ENCODE peak calls at places on chromosomes 16 and 17, in six cellular contexts. U is RWPE1, L is PC-9, M is chondrocyte, H is GM12864, X is bronchial epithelial cell. C is an unnamed sample.

GRCh38 chr17:79041723-79042420 is 17.9 kb downstream of the C1QTNF1 start:
- DNase-seq in U (no peak), X (no peak), L (no peak), M (peak), H (no peak), C (no peak)

GRCh38 chr16:85152414-85153030 is 40.2 kb upstream of the CIBAR2 start:
- DNase-seq in U (peak), L (no peak), H (no peak), M (no peak), X (peak), C (no peak)

GRCh38 chr16:4034963-4035362 is 81.3 kb downstream of the ADCY9 start:
- DNase-seq in L (no peak), H (no peak), U (no peak), M (no peak), X (no peak), C (no peak)

GRCh38 chr17:45170976-45171337 is 9.3 kb downstream of the HEXIM2 start:
- DNase-seq in X (peak), L (peak), M (no peak), H (no peak), U (peak), C (no peak)

GRCh38 chr17:42775534-42776098 is 2.4 kb downstream of the VPS25 start:
- DNase-seq in H (no peak), U (no peak), X (no peak), M (no peak), L (no peak), C (peak)

GRCh38 chr17:5901731-5902660 is 168.2 kb upstream of the WSCD1 start:
- DNase-seq in H (no peak), L (no peak), U (no peak), M (no peak), X (no peak), C (no peak)

GRCh38 chr16:68786685-68787418 is 49.8 kb downstream of the CDH1 start:
- DNase-seq in L (no peak), M (no peak), U (peak), H (no peak), X (peak), C (no peak)

GRCh38 chr17:2693561-2694380 is 17.8 kb downstream of the CLUH start:
- DNase-seq in H (no peak), L (no peak), U (no peak), M (peak), X (no peak), C (peak)

GRCh38 chr16:86303787-86304685 is 206.3 kb upstream of the FOXF1 start:
- DNase-seq in L (no peak), U (no peak), H (no peak), X (no peak), M (no peak), C (no peak)

GRCh38 chr17:36696805-36697204 is 95.4 kb downstream of the MRM1 start:
- DNase-seq in M (no peak), U (no peak), H (no peak), X (no peak), L (no peak), C (no peak)

GRCh38 chr17:68972119-68972704 is 17.0 kb upstream of the ABCA8 start:
- DNase-seq in M (no peak), U (peak), H (no peak), L (no peak), X (peak), C (peak)

GRCh38 chr16:21336231-21336630 is 58.1 kb upstream of the CRYM start:
- DNase-seq in X (peak), M (no peak), H (no peak), U (no peak), L (no peak), C (no peak)

GRCh38 chr17:71023631-71024030 is 854.3 kb downstream of the KCNJ2 start:
- DNase-seq in L (no peak), H (no peak), X (no peak), U (no peak), M (no peak), C (no peak)

GRCh38 chr17:32958418-32958817 is 30.5 kb downstream of the TMEM98 start:
- DNase-seq in L (no peak), U (no peak), M (no peak), H (no peak), X (no peak), C (no peak)

GRCh38 chr17:35788504-35788998 is 6.9 kb downstream of the MMP28 start:
- DNase-seq in U (peak), M (no peak), X (peak), H (no peak), L (peak), C (no peak)

GRCh38 chr16:3096362-3096761 is 2.7 kb downstream of the ZSCAN10 start:
- DNase-seq in X (no peak), H (no peak), L (no peak), U (no peak), M (no peak), C (no peak)

GRCh38 chr17:83186226-83186625 is 106.8 kb downstream of the METRNL start:
- DNase-seq in H (no peak), X (no peak), L (no peak), U (no peak), M (peak), C (no peak)

GRCh38 chr17:34988644-34989043 is 8.3 kb downstream of the LIG3 start:
- DNase-seq in M (no peak), X (no peak), L (no peak), U (no peak), H (no peak), C (no peak)

GRCh38 chr17:47267354-47267828 is 13.8 kb downstream of the ITGB3 start:
- DNase-seq in U (no peak), H (no peak), L (peak), M (no peak), X (peak), C (no peak)

GRCh38 chr17:13498184-13498583 is 103.5 kb downstream of the HS3ST3A1 start:
- DNase-seq in M (no peak), H (no peak), U (no peak), L (no peak), X (no peak), C (no peak)

GRCh38 chr17:55295411-55296170 is 30.8 kb downstream of the HLF start:
- DNase-seq in H (no peak), U (peak), X (peak), L (no peak), M (no peak), C (peak)

GRCh38 chr17:50847566-50847965 is 12.2 kb downstream of the WFIKKN2 start:
- DNase-seq in L (peak), X (no peak), M (no peak), U (no peak), H (no peak), C (no peak)

GRCh38 chr16:69935278-69935711 is 15.8 kb upstream of the CLEC18A start:
- DNase-seq in H (no peak), X (no peak), L (no peak), M (peak), U (no peak), C (no peak)

GRCh38 chr17:27544350-27545131 is 86.4 kb upstream of the LGALS9 start:
- DNase-seq in L (peak), U (no peak), M (peak), X (no peak), H (peak), C (peak)

GRCh38 chr16:54397838-54398237 is 111.3 kb upstream of the IRX3 start:
- DNase-seq in M (no peak), L (no peak), X (no peak), H (no peak), U (no peak), C (no peak)

GRCh38 chr16:15967223-15967546 is 17.8 kb downstream of the ABCC1 start:
- DNase-seq in M (no peak), L (no peak), H (no peak), X (no peak), U (no peak), C (no peak)

GRCh38 chr17:29764748-29765147 is 142.0 kb upstream of the CORO6 start:
- DNase-seq in X (no peak), H (no peak), M (no peak), L (no peak), U (no peak), C (no peak)

GRCh38 chr16:85718153-85718477 is 29.4 kb upstream of the GINS2 start:
- DNase-seq in U (no peak), H (no peak), X (no peak), M (no peak), L (no peak), C (no peak)

GRCh38 chr17:49890077-49890821 is 42.4 kb upstream of the TAC4 start:
- DNase-seq in M (no peak), L (no peak), X (no peak), U (no peak), H (no peak), C (no peak)

DNA sequence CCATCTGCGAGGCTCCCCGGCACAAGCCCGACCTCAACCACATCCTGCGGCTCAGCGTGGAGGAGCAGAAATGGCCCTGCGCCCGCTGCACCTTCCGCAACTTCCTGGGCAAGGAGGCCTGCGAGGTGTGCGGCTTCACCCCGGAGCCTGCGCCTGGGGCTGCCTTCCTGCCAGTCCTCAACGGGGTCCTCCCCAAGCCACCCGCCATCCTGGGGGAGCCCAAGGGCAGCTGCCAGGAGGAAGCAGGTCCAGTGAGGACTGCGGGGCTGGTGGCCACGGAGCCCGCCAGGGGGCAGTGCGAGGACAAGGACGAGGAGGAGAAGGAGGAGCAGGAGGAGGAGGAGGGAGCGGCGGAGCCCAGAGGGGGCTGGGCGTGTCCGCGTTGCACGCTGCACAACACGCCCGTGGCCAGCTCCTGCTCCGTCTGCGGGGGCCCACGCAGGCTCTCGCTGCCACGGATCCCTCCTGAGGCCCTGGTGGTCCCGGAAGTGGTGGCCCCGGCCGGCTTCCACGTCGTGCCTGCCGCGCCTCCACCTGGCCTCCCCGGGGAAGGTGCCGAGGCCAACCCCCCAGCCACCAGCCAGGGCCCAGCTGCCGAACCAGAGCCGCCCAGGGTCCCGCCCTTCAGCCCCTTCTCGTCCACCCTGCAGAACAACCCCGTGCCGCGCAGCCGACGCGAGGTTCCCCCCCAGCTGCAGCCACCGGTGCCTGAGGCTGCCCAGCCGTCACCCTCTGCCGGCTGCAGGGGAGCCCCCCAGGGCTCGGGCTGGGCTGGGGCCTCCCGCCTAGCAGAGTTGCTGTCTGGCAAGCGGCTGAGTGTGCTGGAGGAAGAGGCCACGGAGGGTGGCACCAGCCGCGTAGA is 13.1 kb upstream of the PRR35 start:
- DNase-seq in X (no peak), H (no peak), L (no peak), U (no peak), M (no peak), C (peak)
- TF ChIP-seq CTCF in X (peak), H (no peak), L (no peak), U (peak), M (peak), C (peak)

DNA sequence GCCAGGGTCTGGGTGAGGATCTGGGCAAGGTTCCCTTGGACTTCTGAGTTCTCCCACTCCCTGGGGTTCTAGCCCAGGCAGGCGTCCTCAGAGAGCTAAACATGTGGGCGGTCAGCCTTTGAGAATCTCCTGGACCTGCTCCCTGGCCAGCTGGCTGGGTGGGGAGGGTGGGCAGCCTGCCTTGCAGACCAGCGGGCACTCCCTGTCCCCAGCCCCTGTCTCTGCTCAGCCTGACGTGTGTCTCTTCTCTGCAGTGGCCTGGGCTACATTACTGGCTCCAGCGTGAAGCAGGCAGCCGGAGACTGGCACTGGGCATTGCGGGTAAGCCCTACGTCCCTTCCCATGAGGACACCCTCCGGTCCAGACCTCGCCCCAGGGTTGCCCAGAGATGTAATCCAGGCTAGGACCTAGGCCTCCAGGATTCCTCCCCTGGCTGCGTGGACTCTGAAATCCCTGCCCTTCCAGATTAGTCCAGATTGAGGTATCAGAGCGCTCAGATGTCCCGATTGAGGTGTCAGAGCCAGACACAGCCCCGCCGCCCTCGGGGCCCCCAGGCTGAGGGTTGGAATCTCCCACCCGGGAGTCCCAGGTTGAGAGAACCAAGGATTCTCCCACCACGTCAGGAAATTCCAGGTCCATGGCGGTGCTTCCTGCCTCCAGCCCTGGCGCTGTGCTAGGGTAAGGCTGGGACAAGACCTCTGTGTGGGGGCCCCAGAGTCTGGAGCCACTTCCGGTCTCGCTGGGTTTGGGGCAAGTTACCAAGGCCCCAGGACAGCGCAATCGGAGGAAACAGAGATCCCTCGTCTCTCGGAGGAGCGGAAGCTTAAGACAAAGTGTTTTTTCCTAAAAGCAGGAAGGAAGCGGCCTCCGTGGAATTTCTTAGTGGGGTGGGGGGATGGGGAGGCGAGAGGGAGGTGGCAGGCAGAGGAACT is 24.1 kb downstream of the MYBBP1A start:
- DNase-seq in H (no peak), X (no peak), L (no peak), M (no peak), U (no peak), C (no peak)
- TF ChIP-seq CTCF in H (no peak), X (no peak), L (no peak), M (no peak), U (no peak), C (no peak)

GRCh38 chr16:89383095-89384003 is 107.0 kb downstream of the ANKRD11 start:
- DNase-seq in X (peak), L (peak), M (peak), U (peak), H (no peak), C (peak)
- TF ChIP-seq CTCF in X (no peak), L (no peak), M (peak), U (no peak), H (no peak), C (no peak)

GRCh38 chr16:65576139-65576538 is 454.3 kb upstream of the CDH11 start:
- DNase-seq in H (no peak), X (no peak), M (no peak), U (no peak), L (no peak), C (no peak)

GRCh38 chr16:65579050-65579449 is 457.2 kb upstream of the CDH11 start:
- DNase-seq in H (no peak), X (no peak), U (no peak), M (no peak), L (no peak), C (no peak)

GRCh38 chr16:65574311-65574966 is 452.6 kb upstream of the CDH11 start:
- DNase-seq in X (no peak), H (no peak), L (no peak), U (no peak), M (no peak), C (no peak)

GRCh38 chr16:65572156-65572555 is 450.3 kb upstream of the CDH11 start:
- DNase-seq in U (peak), M (no peak), H (no peak), X (peak), L (peak), C (no peak)

DNA sequence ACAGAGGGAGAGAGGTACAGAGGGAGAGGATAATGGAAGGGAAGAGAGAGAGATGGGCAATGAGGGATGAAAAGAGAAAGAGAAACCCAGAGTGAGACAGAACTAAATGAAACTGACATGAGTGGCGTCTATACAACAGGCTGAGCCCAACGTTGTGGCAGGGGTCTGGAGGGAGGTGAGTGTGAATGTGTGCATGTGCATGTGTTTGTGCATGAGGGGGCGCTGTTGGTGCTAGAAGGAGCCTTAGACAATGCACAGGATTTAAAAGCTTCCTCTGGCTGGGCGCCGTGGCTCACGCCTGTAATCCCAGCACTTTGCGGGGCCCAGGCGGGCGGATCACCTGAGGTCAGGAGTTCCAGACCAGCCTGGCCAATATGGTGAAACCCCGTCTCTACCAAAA is 454.8 kb upstream of the CDH11 start:
- DNase-seq in U (no peak), L (no peak), H (no peak), X (no peak), M (no peak), C (no peak)
- TF ChIP-seq CTCF in U (no peak), L (no peak), H (no peak), X (no peak), M (peak), C (no peak)

GRCh38 chr17:30809867-30810266 is 14.6 kb downstream of the CRLF3 start:
- DNase-seq in L (no peak), U (no peak), H (no peak), X (no peak), M (no peak), C (no peak)

GRCh38 chr17:30808785-30809286 is 15.7 kb downstream of the CRLF3 start:
- DNase-seq in L (no peak), U (no peak), H (peak), M (no peak), X (no peak), C (peak)

DNA sequence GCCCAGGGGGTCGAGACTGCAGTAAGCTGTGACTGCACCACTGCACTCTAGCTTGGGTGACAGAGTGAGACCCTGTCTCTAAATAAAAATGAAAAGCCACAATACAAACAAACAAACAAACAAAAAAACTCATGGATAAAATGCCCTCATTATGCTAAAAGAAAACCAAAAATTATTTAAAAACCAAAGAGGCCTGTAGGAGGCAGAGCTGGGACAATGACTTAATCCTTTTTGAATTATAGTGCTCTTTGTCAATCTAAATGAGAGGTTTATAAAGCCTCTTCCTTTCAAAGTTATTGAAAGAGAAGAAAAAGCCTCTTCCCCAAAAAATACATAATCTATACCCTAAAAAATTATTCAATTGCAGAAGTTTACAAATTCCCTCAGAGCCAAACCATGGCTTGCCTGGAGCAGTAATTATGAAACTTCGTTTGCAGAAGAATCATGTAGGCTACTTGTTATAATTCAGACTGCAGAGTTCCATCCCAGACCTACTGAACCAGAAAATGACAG is 18.5 kb downstream of the CRLF3 start:
- DNase-seq in H (no peak), M (no peak), L (no peak), X (no peak), U (no peak), C (no peak)
- TF ChIP-seq CTCF in H (peak), M (peak), L (peak), X (no peak), U (no peak), C (peak)

GRCh38 chr17:1372618-1373017 is 27.4 kb downstream of the YWHAE start:
- DNase-seq in X (no peak), M (no peak), H (no peak), U (no peak), L (no peak), C (no peak)
- TF ChIP-seq CTCF in X (no peak), M (no peak), H (no peak), U (no peak), L (no peak), C (no peak)